ENCODE peak calls at places on chromosomes 7 and 10, in six cellular contexts. T, Q, V, P, N and K are unnamed samples.

GRCh38 chr7:104982773-104983619 is 31.0 kb upstream of the KMT2E start:
- DNase-seq in T (no peak), Q (no peak), V (no peak), P (no peak), N (no peak), K (no peak)

GRCh38 chr10:22442468-22442867 is 97.2 kb downstream of the SPAG6 start:
- DNase-seq in T (no peak), Q (no peak), V (no peak), P (no peak), N (no peak), K (no peak)

GRCh38 chr7:116547347-116547746 is 22.5 kb downstream of the CAV1 start:
- DNase-seq in T (peak; percentile 34), Q (no peak), V (no peak), P (no peak), N (no peak), K (peak; percentile 80)

GRCh38 chr7:46424934-46425333 is 503.9 kb upstream of the IGFBP3 start:
- DNase-seq in T (peak; percentile 6), Q (no peak), V (no peak), P (no peak), N (no peak), K (no peak)

GRCh38 chr10:15369642-15370211 is 1.4 kb downstream of the FAM171A1 start:
- DNase-seq in T (no peak), Q (no peak), V (no peak), P (no peak), N (no peak), K (no peak)

GRCh38 chr7:91194841-91195240 is 69.4 kb upstream of the FZD1 start:
- DNase-seq in T (no peak), Q (no peak), V (no peak), P (no peak), N (no peak), K (no peak)

GRCh38 chr10:112177247-112177646 is 6.3 kb downstream of the GPAM start:
- DNase-seq in T (no peak), Q (no peak), V (no peak), P (no peak), N (no peak), K (no peak)

GRCh38 chr10:74109452-74109851 is 41.2 kb downstream of the AP3M1 start:
- DNase-seq in T (no peak), Q (no peak), V (no peak), P (no peak), N (no peak), K (no peak)

GRCh38 chr10:6669269-6669859 is 89.3 kb upstream of the PRKCQ start:
- DNase-seq in T (peak; percentile 84), Q (peak; percentile 33), V (peak; percentile 52), P (no peak), N (no peak), K (peak; percentile 66)